ENCODE peak calls at places on chromosomes 11 and 22, in seven cellular contexts. N is HCT116, W is neural progenitor cell, B is Peyer's patch, F is heart left ventricle, C is hepatocyte, T is lower lobe of right lung. R is an unnamed sample. For H3K27me3, the result is how much of the 10 kb centered on the place peaks cover.

GRCh38 chr11:121244861-121245260 is 47.7 kb upstream of the SC5D start:
- DNase-seq in W (no peak), B (no peak), T (no peak), N (no peak), C (no peak), F (no peak), R (no peak)

GRCh38 chr22:41445171-41446056 is 1.2 kb downstream of the TOB2 start:
- DNase-seq in T (peak), F (peak), B (peak), W (peak), N (no peak), C (peak), R (peak)

GRCh38 chr22:32177221-32177765 is 18.2 kb upstream of the C22orf42 start:
- DNase-seq in B (no peak), C (no peak), N (no peak), W (peak), F (no peak), T (no peak), R (no peak)

GRCh38 chr22:27715078-27715477 is 86.5 kb downstream of the MN1 start:
- DNase-seq in W (peak), F (no peak), C (no peak), N (no peak), T (no peak), B (no peak), R (no peak)

GRCh38 chr11:12110714-12111481 is 508 bp downstream of the MICAL2 start:
- DNase-seq in F (peak), N (no peak), W (peak), C (no peak), T (peak), B (no peak), R (peak)

GRCh38 chr11:74929431-74930363 is 19.2 kb downstream of the XRRA1 start:
- DNase-seq in F (peak), W (peak), C (peak), T (peak), N (peak), B (no peak), R (peak)

GRCh38 chr11:3164138-3164539 is 971 bp downstream of the OSBPL5 start:
- DNase-seq in T (peak), C (no peak), B (peak), F (peak), W (no peak), N (no peak), R (peak)

GRCh38 chr22:30865656-30866055 is 102.9 kb downstream of the MORC2 start:
- DNase-seq in N (no peak), B (peak), T (no peak), F (no peak), C (no peak), W (no peak), R (peak)

GRCh38 chr11:112961146-112961668 is at the start of gene NCAM1:
- DNase-seq in T (peak), C (peak), N (peak), W (peak), B (peak), F (peak), R (peak)

GRCh38 chr22:22210375-22210774 is 34.2 kb upstream of the VPREB1 start:
- DNase-seq in B (no peak), W (no peak), C (peak), F (no peak), T (no peak), N (peak), R (no peak)

GRCh38 chr11:78952188-78952587 is 377.5 kb upstream of the NARS2 start:
- DNase-seq in C (no peak), N (no peak), B (no peak), T (no peak), W (no peak), F (no peak), R (no peak)

GRCh38 chr11:125263268-125263790 is 98.8 kb downstream of the PKNOX2 start:
- DNase-seq in N (no peak), F (peak), W (peak), B (peak), C (peak), T (peak), R (peak)

GRCh38 chr22:47776329-47776728 is 1013.9 kb downstream of the TBC1D22A start:
- DNase-seq in B (no peak), F (no peak), T (no peak), W (peak), N (no peak), C (no peak), R (no peak)

GRCh38 chr11:77656362-77656761 is 18.8 kb upstream of the CLNS1A start:
- DNase-seq in F (no peak), N (no peak), B (no peak), W (no peak), C (no peak), T (no peak), R (no peak)

GRCh38 chr11:30107899-30108298 is 91.1 kb upstream of the KCNA4 start:
- DNase-seq in W (no peak), C (peak), N (no peak), B (no peak), T (no peak), F (no peak), R (peak)

GRCh38 chr22:27129266-27129665 is 471.9 kb downstream of the MIAT start:
- DNase-seq in N (no peak), T (no peak), B (no peak), F (no peak), W (no peak), C (no peak), R (no peak)

GRCh38 chr11:27470166-27470565 is 2.4 kb downstream of the LGR4 start:
- DNase-seq in B (no peak), N (no peak), W (no peak), C (no peak), T (no peak), F (no peak), R (no peak)

GRCh38 chr11:1691027-1691877 is 5.7 kb upstream of the KRTAP5-6 start:
- DNase-seq in N (no peak), C (peak), T (peak), F (no peak), W (no peak), B (peak), R (no peak)

GRCh38 chr11:64758330-64759079 is 1.3 kb downstream of the PYGM start:
- DNase-seq in C (no peak), F (no peak), N (no peak), W (no peak), T (peak), B (no peak), R (no peak)

GRCh38 chr11:2867722-2868548 is 17.6 kb downstream of the CDKN1C start:
- DNase-seq in W (peak), B (no peak), C (no peak), N (no peak), F (no peak), T (no peak), R (no peak)

GRCh38 chr22:29266564-29267461 is 968 bp downstream of the RHBDD3 start:
- DNase-seq in F (no peak), T (no peak), C (no peak), B (no peak), N (no peak), W (peak), R (peak)

GRCh38 chr11:2382927-2383822 is 6.1 kb downstream of the CD81 start:
- DNase-seq in T (no peak), N (no peak), F (peak), W (no peak), C (no peak), B (no peak), R (peak)

GRCh38 chr22:26711205-26711958 is 54.0 kb downstream of the MIAT start:
- DNase-seq in W (no peak), F (no peak), T (no peak), C (no peak), B (no peak), N (no peak), R (no peak)

GRCh38 chr11:130623909-130624668 is 175.6 kb downstream of the ADAMTS15 start:
- DNase-seq in W (no peak), F (no peak), N (no peak), B (no peak), T (no peak), C (peak), R (no peak)
- TF ChIP-seq CTCF in W (no peak), F (no peak), N (no peak), B (no peak), T (no peak), C (peak), R (no peak)

GRCh38 chr11:35011389-35011788 is 95.0 kb downstream of the PDHX start:
- DNase-seq in W (no peak), B (no peak), F (no peak), C (no peak), T (no peak), N (no peak), R (no peak)
- H3K27me3 ChIP-seq in W (under half), B (under half), F (under half), C (under half), T (under half), N (under half), R (under half)

DNA sequence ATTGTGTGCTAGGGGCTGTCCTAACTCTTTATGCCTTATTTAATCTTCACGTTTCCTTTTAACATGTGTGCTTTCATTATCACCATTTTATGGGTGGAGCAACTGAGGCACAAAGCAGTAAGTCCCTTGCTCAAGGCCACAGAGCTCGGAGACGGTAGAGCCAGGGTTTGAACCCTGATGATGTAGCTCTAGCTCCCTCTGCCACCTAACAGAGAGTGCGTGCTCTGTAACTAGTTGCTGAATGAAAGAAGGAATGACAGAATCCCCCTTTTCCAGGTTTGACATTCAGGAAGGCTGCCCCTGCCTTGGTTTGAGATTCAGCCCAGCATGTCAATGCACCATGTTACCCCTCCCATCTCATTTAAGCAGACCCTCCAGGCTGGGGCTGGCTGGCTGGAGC is 193.3 kb upstream of the NAV2 start:
- DNase-seq in B (no peak), W (no peak), N (no peak), C (no peak), T (no peak), F (no peak), R (no peak)
- TF ChIP-seq CTCF in B (no peak), W (no peak), N (no peak), C (no peak), T (no peak), F (no peak), R (no peak)

DNA sequence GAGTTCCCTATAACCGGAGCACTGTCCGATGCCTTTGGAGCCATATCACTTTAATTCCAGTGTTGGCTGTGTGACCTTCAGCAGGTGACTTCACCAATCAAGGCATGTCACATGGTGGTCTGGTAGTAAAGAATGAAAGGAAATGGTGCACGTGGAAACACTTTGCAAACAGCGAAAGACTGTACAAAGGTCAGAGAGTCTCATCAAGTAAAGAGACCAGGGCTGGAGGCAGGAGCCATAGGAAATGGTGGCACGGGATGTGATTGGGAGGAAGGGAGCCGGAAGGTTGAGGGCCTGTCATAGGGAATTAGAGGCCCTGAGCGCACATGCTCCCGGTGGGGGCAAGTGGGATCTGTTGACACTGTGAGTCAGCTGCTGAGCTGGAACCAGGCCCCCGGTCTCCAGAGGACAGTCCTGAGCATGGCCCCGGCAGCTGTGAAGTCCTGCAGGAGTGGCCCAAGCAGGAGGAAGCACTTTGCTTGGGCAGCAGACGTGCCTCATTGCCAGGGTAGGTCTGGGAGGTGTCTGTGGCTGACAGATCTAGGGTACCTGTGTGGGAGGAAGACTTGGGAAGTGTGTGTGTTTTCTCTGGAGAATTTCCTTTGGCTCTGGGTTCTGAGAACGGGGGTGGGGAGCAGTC is 2.0 kb downstream of the DAGLA start:
- DNase-seq in W (no peak), F (peak), T (no peak), B (peak), C (peak), N (no peak), R (peak)
- H3K27me3 ChIP-seq in W (under half), F (under half), T (under half), B (under half), C (under half), N (under half), R (under half)

GRCh38 chr11:31236052-31236652 is 133.4 kb downstream of the DCDC1 start:
- DNase-seq in N (peak), T (no peak), F (no peak), W (no peak), B (no peak), C (no peak), R (no peak)
- TF ChIP-seq CTCF in N (peak), T (peak), F (peak), W (peak), B (no peak), C (peak), R (no peak)

GRCh38 chr11:45486461-45486860 is 179.0 kb downstream of the CHST1 start:
- DNase-seq in T (no peak), W (no peak), N (no peak), F (no peak), C (no peak), B (no peak), R (no peak)
- H3K27me3 ChIP-seq in T (under half), W (under half), N (under half), F (under half), C (under half), B (under half), R (under half)

GRCh38 chr11:13207270-13207664 is 70.3 kb upstream of the BMAL1 start:
- DNase-seq in B (no peak), F (no peak), T (no peak), N (no peak), W (no peak), C (no peak), R (no peak)
- TF ChIP-seq CTCF in B (no peak), F (no peak), T (no peak), N (peak), W (peak), C (peak), R (no peak)